ENCODE peak calls at places on chromosomes 11 and 22, in seven cellular contexts. F is cardiac muscle cell, C is NT2/D1, L is heart left ventricle, S is OCI-LY7, G is lung, O is H9. A is an unnamed sample. For H3K4me1, the result is how much of the 10 kb centered on the place peaks cover.

GRCh38 chr22:17627961-17628303 is 617 bp downstream of the ATP6V1E1 start:
- DNase-seq in F (no peak), C (no peak), L (no peak), S (no peak), G (no peak), O (no peak), A (no peak)

GRCh38 chr11:15947681-15948648 is 408.4 kb downstream of the SOX6 start:
- DNase-seq in F (no peak), C (no peak), L (no peak), S (no peak), G (no peak), O (no peak), A (no peak)

GRCh38 chr11:121452609-121453150 is at the start of gene SORL1-AS1:
- DNase-seq in F (no peak), C (no peak), L (no peak), S (peak), G (no peak), O (no peak), A (peak)

GRCh38 chr11:80085563-80085962 is 644.7 kb upstream of the TENM4 start:
- DNase-seq in F (no peak), C (no peak), L (no peak), S (no peak), G (no peak), O (no peak), A (no peak)

GRCh38 chr22:24707477-24707816 is 67.1 kb downstream of the PIWIL3 start:
- DNase-seq in F (no peak), C (no peak), L (no peak), S (no peak), G (no peak), O (peak), A (no peak)

GRCh38 chr22:19059481-19060278 is 62.5 kb downstream of the DGCR2 start:
- DNase-seq in F (no peak), C (no peak), L (peak), S (no peak), G (no peak), O (no peak), A (peak)

GRCh38 chr11:62777389-62777788 is 6.2 kb downstream of the TAF6L start:
- DNase-seq in F (no peak), C (no peak), L (peak), S (no peak), G (no peak), O (no peak), A (no peak)

GRCh38 chr11:125978778-125979378 is 33.0 kb downstream of the VSIG10L2 start:
- DNase-seq in F (no peak), C (no peak), L (no peak), S (no peak), G (no peak), O (no peak), A (no peak)

GRCh38 chr11:19869946-19870589 is 157.4 kb downstream of the NAV2 start:
- DNase-seq in F (no peak), C (no peak), L (no peak), S (no peak), G (no peak), O (no peak), A (no peak)

GRCh38 chr22:42462016-42462415 is 29.8 kb upstream of the NFAM1 start:
- DNase-seq in F (peak), C (no peak), L (no peak), S (no peak), G (no peak), O (no peak), A (no peak)

GRCh38 chr11:1743587-1744136 is 6.7 kb downstream of the IFITM10 start:
- DNase-seq in F (no peak), C (no peak), L (no peak), S (no peak), G (no peak), O (no peak), A (no peak)

GRCh38 chr22:44783091-44783490 is 30.7 kb downstream of the ARHGAP8 start:
- DNase-seq in F (no peak), C (no peak), L (no peak), S (no peak), G (no peak), O (no peak), A (no peak)

GRCh38 chr11:116422976-116423375 is 349.8 kb downstream of the BUD13 start:
- DNase-seq in F (peak), C (no peak), L (no peak), S (no peak), G (no peak), O (peak), A (no peak)

GRCh38 chr11:30855383-30856006 is 269.3 kb upstream of the MPPED2 start:
- DNase-seq in F (peak), C (no peak), L (no peak), S (peak), G (no peak), O (no peak), A (no peak)

GRCh38 chr22:17388235-17388634 is 19.0 kb downstream of the CECR2 start:
- DNase-seq in F (no peak), C (no peak), L (no peak), S (no peak), G (no peak), O (no peak), A (no peak)

GRCh38 chr22:38963872-38964271 is 6.5 kb downstream of the APOBEC3A start:
- DNase-seq in F (no peak), C (no peak), L (no peak), S (no peak), G (no peak), O (no peak), A (no peak)

GRCh38 chr11:119739021-119739703 is 10.2 kb upstream of the NECTIN1 start:
- DNase-seq in F (no peak), C (no peak), L (no peak), S (no peak), G (no peak), O (no peak), A (no peak)

GRCh38 chr11:115161876-115162275 is 342.3 kb downstream of the CADM1 start:
- DNase-seq in F (no peak), C (no peak), L (no peak), S (no peak), G (no peak), O (no peak), A (no peak)

GRCh38 chr11:70505331-70505731 is 107.0 kb downstream of the CTTN start:
- DNase-seq in F (no peak), C (no peak), L (peak), S (no peak), G (no peak), O (no peak), A (no peak)

GRCh38 chr22:49792107-49792506 is 35.6 kb downstream of the BRD1 start:
- DNase-seq in F (no peak), C (no peak), L (no peak), S (no peak), G (no peak), O (no peak), A (no peak)

GRCh38 chr22:49791682-49792081 is 36.0 kb downstream of the BRD1 start:
- DNase-seq in F (no peak), C (no peak), L (no peak), S (no peak), G (no peak), O (no peak), A (no peak)

GRCh38 chr22:49795521-49795920 is 32.2 kb downstream of the BRD1 start:
- DNase-seq in F (no peak), C (no peak), L (no peak), S (no peak), G (no peak), O (no peak), A (no peak)

GRCh38 chr22:49793296-49793695 is 34.4 kb downstream of the BRD1 start:
- DNase-seq in F (no peak), C (no peak), L (no peak), S (no peak), G (no peak), O (no peak), A (no peak)

DNA sequence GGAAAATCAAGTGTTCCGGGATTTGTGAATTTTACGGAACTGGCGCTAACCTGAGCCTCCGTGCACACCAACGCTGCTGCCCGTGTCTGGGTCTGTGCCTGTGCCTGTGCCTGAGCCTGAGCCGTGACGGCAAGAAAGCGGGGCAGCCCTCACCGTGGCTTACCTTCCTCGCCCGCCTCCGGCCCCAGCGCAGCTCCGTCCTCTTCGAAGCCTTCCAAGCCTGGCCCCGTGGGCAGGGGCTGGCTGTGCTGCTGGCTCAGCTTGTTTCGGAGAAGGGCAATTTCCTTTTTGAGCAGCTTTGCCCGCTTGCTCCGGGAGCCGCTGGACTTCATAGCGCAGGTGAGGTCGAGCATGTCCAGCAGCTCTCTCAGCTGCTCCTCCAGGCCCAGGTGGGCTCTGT is 33.8 kb downstream of the BRD1 start:
- DNase-seq in F (no peak), C (no peak), L (no peak), S (no peak), G (no peak), O (no peak), A (no peak)
- H3K4me1 ChIP-seq in F (under half), C (under half), L (under half), S (under half), G (under half), O (under half), A (under half)

GRCh38 chr11:12767022-12767421 is 92.8 kb downstream of the TEAD1 start:
- DNase-seq in F (no peak), C (no peak), L (no peak), S (no peak), G (no peak), O (no peak), A (no peak)

GRCh38 chr11:12762696-12763324 is 88.6 kb downstream of the TEAD1 start:
- DNase-seq in F (no peak), C (no peak), L (no peak), S (no peak), G (no peak), O (no peak), A (no peak)

GRCh38 chr11:12764187-12764914 is 90.1 kb downstream of the TEAD1 start:
- DNase-seq in F (no peak), C (no peak), L (no peak), S (no peak), G (no peak), O (no peak), A (no peak)

GRCh38 chr11:12767577-12767976 is 93.4 kb downstream of the TEAD1 start:
- DNase-seq in F (no peak), C (no peak), L (no peak), S (no peak), G (no peak), O (no peak), A (no peak)

DNA sequence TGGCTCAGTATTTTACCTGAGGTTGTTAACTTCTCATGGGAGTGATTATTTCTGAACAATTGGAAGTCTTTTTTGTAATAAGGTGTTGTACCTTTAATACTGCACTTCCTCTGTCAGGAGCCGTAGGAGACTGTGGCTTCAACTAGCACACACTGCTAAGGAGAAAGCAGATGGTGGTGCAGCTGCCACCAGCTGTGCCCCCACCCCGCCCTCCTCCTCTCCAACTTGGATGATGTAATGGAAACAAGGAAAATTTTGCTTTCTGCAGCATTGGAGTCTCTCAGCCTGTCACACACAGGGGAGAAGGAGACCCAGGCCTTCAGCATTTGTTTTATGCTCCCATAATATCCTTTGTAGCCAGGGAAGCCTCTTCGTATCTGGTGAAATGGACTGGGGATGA is 91.2 kb downstream of the TEAD1 start:
- DNase-seq in F (no peak), C (no peak), L (peak), S (peak), G (no peak), O (no peak), A (peak)
- H3K4me1 ChIP-seq in F (under half), C (under half), L (under half), S (under half), G (under half), O (under half), A (under half)

GRCh38 chr11:10659339-10660216 is 34.0 kb downstream of the IRAG1 start:
- DNase-seq in F (no peak), C (no peak), L (no peak), S (no peak), G (peak), O (no peak), A (peak)
- H3K4me1 ChIP-seq in F (under half), C (under half), L (under half), S (under half), G (under half), O (under half), A (under half)

GRCh38 chr22:40224702-40225101 is 47.0 kb downstream of the TNRC6B start:
- DNase-seq in F (no peak), C (no peak), L (no peak), S (no peak), G (no peak), O (no peak), A (no peak)
- H3K4me1 ChIP-seq in F (under half), C (under half), L (under half), S (under half), G (under half), O (under half), A (under half)

GRCh38 chr11:8722156-8722555 is 39.6 kb downstream of the RPL27A start:
- DNase-seq in F (no peak), C (no peak), L (no peak), S (no peak), G (no peak), O (no peak), A (no peak)
- H3K4me1 ChIP-seq in F (under half), C (under half), L (under half), S (under half), G (under half), O (under half), A (half or more)

DNA sequence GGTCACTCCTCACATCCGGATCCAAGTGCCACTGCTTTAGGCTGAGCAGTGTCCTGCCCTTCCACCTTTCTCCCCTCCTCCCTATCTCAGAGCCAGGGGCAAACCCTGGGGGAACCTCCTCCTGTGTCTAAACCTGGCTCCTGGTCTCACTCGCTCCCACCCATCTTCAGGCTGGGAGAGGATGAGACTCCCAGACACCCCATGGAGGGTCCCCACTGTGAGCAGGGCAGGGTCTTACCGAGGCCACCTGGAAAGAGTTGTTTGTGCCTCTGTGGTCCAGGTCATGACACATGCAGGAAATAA is 93.6 kb downstream of the PDE2A start:
- DNase-seq in F (no peak), C (no peak), L (no peak), S (no peak), G (no peak), O (no peak), A (no peak)
- H3K4me1 ChIP-seq in F (under half), C (under half), L (under half), S (under half), G (under half), O (under half), A (under half)

GRCh38 chr11:118442903-118443589 is 6.8 kb downstream of the KMT2A start:
- DNase-seq in F (no peak), C (no peak), L (no peak), S (no peak), G (no peak), O (no peak), A (no peak)
- H3K4me1 ChIP-seq in F (under half), C (under half), L (under half), S (under half), G (under half), O (under half), A (half or more)